ENCODE peak calls at places on chromosomes 5 and 9, in six cellular contexts. M, C, G, N, L and F are unnamed samples.

GRCh38 chr5:27516437-27516836 is 478.1 kb upstream of the CDH9 start:
- DNase-seq in M (no peak), C (no peak), G (peak), N (no peak), L (no peak), F (no peak)

GRCh38 chr9:79764377-79764776 is 192.6 kb downstream of the TLE4 start:
- DNase-seq in M (no peak), C (no peak), G (peak), N (peak), L (no peak), F (no peak)

GRCh38 chr9:121997791-121998190 is 95.3 kb downstream of the TTLL11 start:
- DNase-seq in M (no peak), C (no peak), G (peak), N (no peak), L (no peak), F (no peak)

GRCh38 chr5:98606961-98607360 is 166.5 kb upstream of the RGMB start:
- DNase-seq in M (no peak), C (no peak), G (no peak), N (no peak), L (no peak), F (no peak)

GRCh38 chr5:86442036-86442435 is 175.7 kb upstream of the COX7C start:
- DNase-seq in M (no peak), C (no peak), G (no peak), N (no peak), L (no peak), F (no peak)

GRCh38 chr9:6106576-6107339 is 91.3 kb upstream of the RANBP6 start:
- DNase-seq in M (peak), C (peak), G (peak), N (no peak), L (peak), F (no peak)

GRCh38 chr9:81861644-81862043 is 66.6 kb upstream of the SPATA31D4 start:
- DNase-seq in M (no peak), C (no peak), G (peak), N (peak), L (peak), F (no peak)

GRCh38 chr9:121278535-121279169 is 10.7 kb downstream of the GSN start:
- DNase-seq in M (peak), C (peak), G (peak), N (peak), L (peak), F (peak)

GRCh38 chr9:38370231-38370630 is 22.3 kb upstream of the ALDH1B1 start:
- DNase-seq in M (no peak), C (no peak), G (no peak), N (no peak), L (no peak), F (no peak)

GRCh38 chr5:915946-916345 is 23.3 kb downstream of the TRIP13 start:
- DNase-seq in M (no peak), C (no peak), G (no peak), N (no peak), L (no peak), F (no peak)

DNA sequence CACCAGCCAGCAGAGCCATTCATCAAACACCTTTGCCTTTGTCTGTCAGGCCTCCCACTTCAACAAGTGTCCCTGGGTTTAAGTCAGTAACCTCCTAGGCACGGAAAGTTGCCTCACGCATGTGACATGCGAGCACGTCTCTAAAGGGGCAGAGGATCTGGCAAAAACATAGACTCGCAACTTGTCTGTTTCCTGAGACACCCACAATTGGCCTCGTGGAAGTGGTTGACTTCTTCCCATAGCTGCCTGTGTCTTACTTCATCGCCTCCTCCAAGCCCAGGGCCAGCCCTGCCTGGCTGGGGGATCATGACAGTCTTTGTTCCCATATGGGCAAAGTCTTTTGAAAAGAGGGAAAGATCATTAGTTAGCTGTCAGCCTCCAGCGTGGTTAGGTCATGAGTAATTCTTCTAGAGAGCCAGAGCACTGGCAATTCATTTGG is 35.5 kb upstream of the GLRX start:
- DNase-seq in M (no peak), C (no peak), G (peak), N (peak), L (no peak), F (peak)
- H3K4me3 ChIP-seq in M (no peak), C (no peak), G (no peak), N (peak), L (peak), F (no peak)

DNA sequence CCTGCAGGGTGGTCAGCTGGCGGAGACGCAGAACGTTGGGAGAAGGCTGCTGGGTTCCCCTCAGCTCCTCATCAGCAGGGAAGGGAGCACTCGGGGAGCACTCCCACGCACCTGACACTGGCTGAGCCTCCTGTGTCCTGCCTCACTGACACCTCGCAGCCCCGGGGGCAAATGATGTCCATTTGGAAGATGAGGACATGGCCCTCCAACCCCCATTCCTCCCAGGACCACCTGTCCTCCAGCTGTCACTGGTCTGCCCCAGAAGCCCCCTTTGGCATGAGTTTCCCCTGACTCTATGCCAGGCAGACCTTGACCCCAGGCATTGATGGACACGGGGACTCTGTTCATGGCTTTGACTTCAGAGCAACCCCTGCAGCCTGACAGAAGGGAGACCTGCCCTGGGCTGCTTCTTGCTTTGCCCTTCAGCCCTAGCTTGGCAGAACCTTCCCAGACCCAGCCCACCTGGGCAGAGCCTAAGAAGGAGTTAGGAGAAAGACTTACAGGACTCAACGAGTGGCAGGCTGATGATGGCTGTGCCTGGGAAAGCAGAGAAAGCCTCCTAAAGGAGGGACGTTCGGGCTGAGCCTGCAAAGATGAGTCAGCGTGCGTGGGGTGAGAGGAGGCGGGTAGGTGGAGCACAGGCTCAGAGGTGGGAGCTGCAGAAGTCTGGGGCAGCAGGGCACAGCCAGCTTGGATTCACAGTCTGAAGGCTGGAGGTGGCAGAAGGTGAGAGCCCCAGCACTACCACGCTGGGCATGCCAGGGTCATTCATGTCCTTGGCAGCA is 90.6 kb downstream of the LMX1B start:
- DNase-seq in M (no peak), C (no peak), G (peak), N (peak), L (no peak), F (no peak)
- TF ChIP-seq CTCF in M (no peak), C (no peak), G (no peak), N (no peak), L (no peak), F (no peak)

GRCh38 chr9:109781541-109782197 is 1.7 kb downstream of the PALM2AKAP2 start:
- DNase-seq in M (no peak), C (no peak), G (peak), N (peak), L (no peak), F (no peak)
- H3K4me3 ChIP-seq in M (no peak), C (no peak), G (peak), N (peak), L (peak), F (no peak)

GRCh38 chr5:177472460-177473441 is 683 bp downstream of the DBN1 start:
- DNase-seq in M (peak), C (peak), G (no peak), N (no peak), L (no peak), F (no peak)
- TF ChIP-seq CTCF in M (no peak), C (no peak), G (no peak), N (no peak), L (no peak), F (no peak)

GRCh38 chr5:112921031-112921832 is 795 bp downstream of the REEP5 start:
- DNase-seq in M (peak), C (peak), G (peak), N (peak), L (peak), F (peak)

GRCh38 chr5:112915831-112916230 is 6.2 kb downstream of the REEP5 start:
- DNase-seq in M (no peak), C (peak), G (no peak), N (no peak), L (no peak), F (no peak)

GRCh38 chr5:112917453-112918005 is 4.5 kb downstream of the REEP5 start:
- DNase-seq in M (peak), C (peak), G (peak), N (no peak), L (no peak), F (no peak)

GRCh38 chr5:112918136-112918535 is 3.9 kb downstream of the REEP5 start:
- DNase-seq in M (no peak), C (no peak), G (no peak), N (no peak), L (no peak), F (no peak)

GRCh38 chr5:112918679-112919078 is 3.3 kb downstream of the REEP5 start:
- DNase-seq in M (no peak), C (no peak), G (no peak), N (no peak), L (no peak), F (no peak)
- H3K4me3 ChIP-seq in M (no peak), C (no peak), G (no peak), N (no peak), L (no peak), F (no peak)

GRCh38 chr9:134811079-134811672 is 69.4 kb upstream of the FCN2 start:
- DNase-seq in M (no peak), C (no peak), G (no peak), N (no peak), L (no peak), F (no peak)

GRCh38 chr9:134813841-134814240 is 66.8 kb upstream of the FCN2 start:
- DNase-seq in M (no peak), C (no peak), G (no peak), N (no peak), L (no peak), F (no peak)

GRCh38 chr9:134809296-134809695 is 71.3 kb upstream of the FCN2 start:
- DNase-seq in M (no peak), C (no peak), G (no peak), N (no peak), L (no peak), F (no peak)

GRCh38 chr9:134814598-134815215 is 65.9 kb upstream of the FCN2 start:
- DNase-seq in M (no peak), C (no peak), G (peak), N (peak), L (no peak), F (no peak)

GRCh38 chr9:134811673-134812668 is 68.6 kb upstream of the FCN2 start:
- DNase-seq in M (no peak), C (no peak), G (peak), N (peak), L (no peak), F (no peak)
- TF ChIP-seq CTCF in M (no peak), C (no peak), G (peak), N (no peak), L (no peak), F (no peak)

GRCh38 chr9:110714314-110714713 is 45.7 kb downstream of the MUSK start:
- DNase-seq in M (peak), C (no peak), G (no peak), N (no peak), L (no peak), F (no peak)
- H3K4me3 ChIP-seq in M (no peak), C (no peak), G (no peak), N (no peak), L (no peak), F (no peak)